ENCODE peak calls at places on chromosomes 13 and 19, in seven cellular contexts. I is tibial artery; H is stimulated activated CD4-positive, alpha-beta T cell treated with anti-CD3 and anti-CD28 coated beads, Interleukin-12 subunit alpha, Interleukin-12 subunit beta, amount 100 ng/mL, for 48 hours; G is head of caudate nucleus; Y is lung microvascular endothelial cell; Q is central memory CD8-positive, alpha-beta T cell; D is cardiac fibroblast. V is an unnamed sample.

GRCh38 chr19:38224014-38224862 is at the start of gene DPF1:
- DNase-seq in I (no peak), H (peak), G (peak), Y (peak), Q (no peak), D (peak), V (peak)

GRCh38 chr13:93004919-93005318 is 221.7 kb upstream of the GPC6 start:
- DNase-seq in I (no peak), H (no peak), G (no peak), Y (no peak), Q (no peak), D (peak), V (peak)

GRCh38 chr13:30103161-30103858 is 204.0 kb downstream of the KATNAL1 start:
- DNase-seq in I (no peak), H (no peak), G (no peak), Y (no peak), Q (no peak), D (no peak), V (no peak)

GRCh38 chr19:45692187-45693111 is at the start of gene QPCTL:
- DNase-seq in I (peak), H (peak), G (peak), Y (peak), Q (peak), D (peak), V (peak)

GRCh38 chr19:48543121-48543710 is 8.8 kb upstream of the SULT2B1 start:
- DNase-seq in I (no peak), H (no peak), G (no peak), Y (peak), Q (no peak), D (peak), V (no peak)

GRCh38 chr19:49801966-49802661 is 11.0 kb downstream of the FUZ start:
- DNase-seq in I (peak), H (no peak), G (peak), Y (peak), Q (no peak), D (peak), V (peak)

GRCh38 chr13:76397413-76397812 is 488.8 kb downstream of the KCTD12 start:
- DNase-seq in I (no peak), H (no peak), G (no peak), Y (no peak), Q (no peak), D (no peak), V (no peak)

GRCh38 chr19:17289489-17289888 is 7.8 kb downstream of the ANKLE1 start:
- DNase-seq in I (no peak), H (peak), G (peak), Y (peak), Q (no peak), D (peak), V (no peak)

GRCh38 chr13:33797622-33798021 is 20.3 kb upstream of the RFC3 start:
- DNase-seq in I (no peak), H (no peak), G (no peak), Y (no peak), Q (no peak), D (peak), V (no peak)

GRCh38 chr13:83557845-83558244 is 324.4 kb downstream of the SLITRK1 start:
- DNase-seq in I (no peak), H (no peak), G (no peak), Y (no peak), Q (no peak), D (no peak), V (no peak)

GRCh38 chr19:38721977-38722773 is 22.1 kb downstream of the CAPN12 start:
- DNase-seq in I (no peak), H (no peak), G (peak), Y (no peak), Q (no peak), D (peak), V (no peak)

GRCh38 chr13:19059016-19059780 is 122.4 kb downstream of the TUBA3C start:
- DNase-seq in I (no peak), H (no peak), G (no peak), Y (no peak), Q (no peak), D (no peak), V (no peak)

GRCh38 chr13:51221674-51222509 is at the start of gene FAM124A:
- DNase-seq in I (no peak), H (peak), G (peak), Y (peak), Q (no peak), D (peak), V (peak)

GRCh38 chr19:13965926-13966683 is 13.8 kb downstream of the DCAF15 start:
- DNase-seq in I (no peak), H (no peak), G (no peak), Y (no peak), Q (no peak), D (no peak), V (no peak)

V was measured in A673.